ENCODE peak calls at places on chromosome 2, in seven cellular contexts. H is ELF-1; G is NCI-H69; X is astrocyte; N is stimulated activated naive CD8-positive, alpha-beta T cell treated with anti-CD3 and anti-CD28 coated beads, Interleukin-15, Interleukin-2, amounts not matched to agents 100 U/mL and 50 U/mL, for 24 hours; Y is pancreas; Q is Jurkat, Clone E6-1. M is an unnamed sample.

GRCh38 chr2:28374331-28374730 is 18.3 kb upstream of the FOSL2 start:
- DNase-seq in H (no peak), G (no peak), X (no peak), N (no peak), Y (no peak), Q (no peak), M (no peak)

GRCh38 chr2:223494987-223495386 is 107.2 kb downstream of the SCG2 start:
- DNase-seq in H (no peak), G (no peak), X (peak; percentile 37), N (no peak), Y (no peak), Q (no peak), M (no peak)

GRCh38 chr2:201158111-201158929 is 24.6 kb upstream of the CASP10 start:
- DNase-seq in H (peak; percentile 80), G (peak; percentile 60), X (peak; percentile 71), N (peak; percentile 47), Y (peak; percentile 81), Q (peak; percentile 78), M (peak; percentile 66)

GRCh38 chr2:142395294-142395693 is 264.5 kb upstream of the LRP1B start:
- DNase-seq in H (no peak), G (no peak), X (peak; percentile 19), N (no peak), Y (no peak), Q (no peak), M (no peak)

GRCh38 chr2:10931710-10932255 is 20.0 kb downstream of the KCNF1 start:
- DNase-seq in H (no peak), G (no peak), X (peak; percentile 79), N (no peak), Y (no peak), Q (no peak), M (no peak)

GRCh38 chr2:111031546-111032484 is 88.9 kb upstream of the BCL2L11 start:
- DNase-seq in H (no peak), G (no peak), X (no peak), N (no peak), Y (no peak), Q (no peak), M (no peak)

GRCh38 chr2:99697811-99698568 is 208.2 kb upstream of the REV1 start:
- DNase-seq in H (no peak), G (no peak), X (peak; percentile 98), N (no peak), Y (no peak), Q (no peak), M (no peak)

GRCh38 chr2:161415467-161416293 is 417 bp upstream of the TBR1 start:
- DNase-seq in H (peak; percentile 27), G (peak; percentile 49), X (no peak), N (no peak), Y (no peak), Q (no peak), M (no peak)

GRCh38 chr2:65835106-65835505 is 402.7 kb upstream of the SPRED2 start:
- DNase-seq in H (no peak), G (no peak), X (no peak), N (no peak), Y (no peak), Q (no peak), M (no peak)

GRCh38 chr2:70479816-70480215 is 73.8 kb downstream of the TGFA start:
- DNase-seq in H (no peak), G (no peak), X (no peak), N (no peak), Y (no peak), Q (no peak), M (no peak)

GRCh38 chr2:43226955-43227829 is 786 bp upstream of the ZFP36L2 start:
- DNase-seq in H (peak; percentile 84), G (peak; percentile 82), X (peak; percentile 57), N (peak; percentile 76), Y (peak; percentile 98), Q (no peak), M (peak; percentile 91)

GRCh38 chr2:16315911-16316310 is 349.7 kb downstream of the CYRIA start:
- DNase-seq in H (peak; percentile 23), G (no peak), X (no peak), N (no peak), Y (no peak), Q (no peak), M (no peak)

GRCh38 chr2:152415231-152415642 is 80.3 kb downstream of the FMNL2 start:
- DNase-seq in H (no peak), G (no peak), X (peak; percentile 73), N (peak; percentile 10), Y (no peak), Q (no peak), M (no peak)

GRCh38 chr2:166451451-166451850 is 42.6 kb downstream of the SCN7A start:
- DNase-seq in H (no peak), G (no peak), X (peak; percentile 45), N (no peak), Y (no peak), Q (no peak), M (no peak)

GRCh38 chr2:70496819-70497218 is 56.8 kb downstream of the TGFA start:
- DNase-seq in H (no peak), G (no peak), X (no peak), N (no peak), Y (no peak), Q (no peak), M (no peak)

GRCh38 chr2:69704446-69704845 is 37.5 kb upstream of the ANXA4 start:
- DNase-seq in H (no peak), G (no peak), X (no peak), N (no peak), Y (no peak), Q (no peak), M (no peak)

GRCh38 chr2:160916300-160916699 is 243.9 kb upstream of the TANK start:
- DNase-seq in H (no peak), G (no peak), X (no peak), N (no peak), Y (no peak), Q (no peak), M (no peak)

GRCh38 chr2:230895536-230896345 is 29.3 kb downstream of the GPR55 start:
- DNase-seq in H (no peak), G (no peak), X (no peak), N (peak; percentile 2), Y (no peak), Q (no peak), M (no peak)

GRCh38 chr2:226330206-226330605 is 469.4 kb downstream of the IRS1 start:
- DNase-seq in H (no peak), G (no peak), X (no peak), N (no peak), Y (no peak), Q (no peak), M (no peak)

GRCh38 chr2:2181505-2181904 is 149.6 kb downstream of the MYT1L start:
- DNase-seq in H (no peak), G (no peak), X (no peak), N (no peak), Y (no peak), Q (no peak), M (no peak)

GRCh38 chr2:15912203-15912602 is 28.1 kb upstream of the MYCN start:
- DNase-seq in H (peak; percentile 79), G (no peak), X (peak; percentile 32), N (no peak), Y (no peak), Q (no peak), M (no peak)

GRCh38 chr2:157223624-157224205 is 33.8 kb upstream of the GALNT5 start:
- DNase-seq in H (no peak), G (no peak), X (no peak), N (no peak), Y (no peak), Q (no peak), M (no peak)

GRCh38 chr2:226002438-226002837 is 602.9 kb downstream of the NYAP2 start:
- DNase-seq in H (peak; percentile 1), G (peak; percentile 0), X (peak; percentile 79), N (no peak), Y (no peak), Q (no peak), M (no peak)

GRCh38 chr2:38835990-38836389 is 39.7 kb downstream of the DHX57 start:
- DNase-seq in H (no peak), G (no peak), X (no peak), N (no peak), Y (no peak), Q (no peak), M (no peak)

GRCh38 chr2:162022290-162022945 is 51.6 kb downstream of the DPP4 start:
- DNase-seq in H (no peak), G (no peak), X (peak; percentile 65), N (no peak), Y (peak; percentile 46), Q (no peak), M (no peak)

GRCh38 chr2:135164431-135164830 is 112.3 kb downstream of the RAB3GAP1 start:
- DNase-seq in H (no peak), G (peak; percentile 83), X (peak; percentile 74), N (no peak), Y (no peak), Q (no peak), M (no peak)